ENCODE peak calls at places on chromosomes 11 and 22, in eight cellular contexts. One of them, this sample, is unnamed.
A peak's percentile ranks its signal among the peaks of the same experiment; 100 is the strongest.

GRCh38 chr11:64684357-64684756 is 38.6 kb downstream of the NRXN2 start:
- DNase-seq in neuronal stem cell: no peak
- DNase-seq in amniotic stem cell: no peak
- DNase-seq in GM10248: no peak
- DNase-seq in midbrain: no peak
- DNase-seq in activated CD4-positive, alpha-beta T cell treated with anti-CD3 and anti-CD28 coated beads, Interleukin-2, amount 50 U/mL, for 1 hour: no peak
- DNase-seq in EL: no peak
- DNase-seq in SK-N-DZ: no peak
- DNase-seq in this sample: no peak

GRCh38 chr11:105790021-105790420 is 180.1 kb downstream of the GRIA4 start:
- DNase-seq in neuronal stem cell: no peak
- DNase-seq in amniotic stem cell: no peak
- DNase-seq in GM10248: no peak
- DNase-seq in midbrain: no peak
- DNase-seq in activated CD4-positive, alpha-beta T cell treated with anti-CD3 and anti-CD28 coated beads, Interleukin-2, amount 50 U/mL, for 1 hour: no peak
- DNase-seq in EL: no peak
- DNase-seq in SK-N-DZ: no peak
- DNase-seq in this sample: no peak

GRCh38 chr11:17686185-17686980 is 33.0 kb upstream of the MYOD1 start:
- DNase-seq in neuronal stem cell: peak; percentile 9
- DNase-seq in amniotic stem cell: no peak
- DNase-seq in GM10248: no peak
- DNase-seq in midbrain: no peak
- DNase-seq in activated CD4-positive, alpha-beta T cell treated with anti-CD3 and anti-CD28 coated beads, Interleukin-2, amount 50 U/mL, for 1 hour: no peak
- DNase-seq in EL: peak; percentile 48
- DNase-seq in SK-N-DZ: peak; percentile 84
- DNase-seq in this sample: no peak

GRCh38 chr11:134486106-134486505 is 74.1 kb upstream of the B3GAT1 start:
- DNase-seq in neuronal stem cell: no peak
- DNase-seq in amniotic stem cell: no peak
- DNase-seq in GM10248: no peak
- DNase-seq in midbrain: no peak
- DNase-seq in activated CD4-positive, alpha-beta T cell treated with anti-CD3 and anti-CD28 coated beads, Interleukin-2, amount 50 U/mL, for 1 hour: no peak
- DNase-seq in EL: no peak
- DNase-seq in SK-N-DZ: no peak
- DNase-seq in this sample: no peak

GRCh38 chr11:67308031-67308866 is 4.9 kb downstream of the SSH3 start:
- DNase-seq in neuronal stem cell: no peak
- DNase-seq in amniotic stem cell: no peak
- DNase-seq in GM10248: peak; percentile 12
- DNase-seq in midbrain: no peak
- DNase-seq in activated CD4-positive, alpha-beta T cell treated with anti-CD3 and anti-CD28 coated beads, Interleukin-2, amount 50 U/mL, for 1 hour: no peak
- DNase-seq in EL: no peak
- DNase-seq in SK-N-DZ: no peak
- DNase-seq in this sample: no peak

GRCh38 chr11:96817488-96817887 is 427.7 kb downstream of the JRKL start:
- DNase-seq in neuronal stem cell: no peak
- DNase-seq in amniotic stem cell: no peak
- DNase-seq in GM10248: no peak
- DNase-seq in midbrain: no peak
- DNase-seq in activated CD4-positive, alpha-beta T cell treated with anti-CD3 and anti-CD28 coated beads, Interleukin-2, amount 50 U/mL, for 1 hour: no peak
- DNase-seq in EL: peak; percentile 0
- DNase-seq in SK-N-DZ: peak; percentile 1
- DNase-seq in this sample: no peak

GRCh38 chr11:34576331-34576730 is 44.6 kb upstream of the EHF start:
- DNase-seq in neuronal stem cell: no peak
- DNase-seq in amniotic stem cell: no peak
- DNase-seq in GM10248: no peak
- DNase-seq in midbrain: no peak
- DNase-seq in activated CD4-positive, alpha-beta T cell treated with anti-CD3 and anti-CD28 coated beads, Interleukin-2, amount 50 U/mL, for 1 hour: no peak
- DNase-seq in EL: no peak
- DNase-seq in SK-N-DZ: no peak
- DNase-seq in this sample: no peak

GRCh38 chr11:32809313-32809712 is 14.9 kb upstream of the CCDC73 start:
- DNase-seq in neuronal stem cell: peak; percentile 59
- DNase-seq in amniotic stem cell: peak; percentile 43
- DNase-seq in GM10248: peak; percentile 74
- DNase-seq in midbrain: peak; percentile 74
- DNase-seq in activated CD4-positive, alpha-beta T cell treated with anti-CD3 and anti-CD28 coated beads, Interleukin-2, amount 50 U/mL, for 1 hour: peak; percentile 9
- DNase-seq in EL: peak; percentile 72
- DNase-seq in SK-N-DZ: peak; percentile 67
- DNase-seq in this sample: peak; percentile 60

GRCh38 chr11:122115520-122116343 is at the start of gene BLID:
- DNase-seq in neuronal stem cell: no peak
- DNase-seq in amniotic stem cell: peak; percentile 42
- DNase-seq in GM10248: no peak
- DNase-seq in midbrain: peak; percentile 75
- DNase-seq in activated CD4-positive, alpha-beta T cell treated with anti-CD3 and anti-CD28 coated beads, Interleukin-2, amount 50 U/mL, for 1 hour: no peak
- DNase-seq in EL: peak; percentile 31
- DNase-seq in SK-N-DZ: no peak
- DNase-seq in this sample: peak; percentile 58

GRCh38 chr11:1826552-1827094 is 8.2 kb upstream of the SYT8 start:
- DNase-seq in neuronal stem cell: no peak
- DNase-seq in amniotic stem cell: no peak
- DNase-seq in GM10248: no peak
- DNase-seq in midbrain: no peak
- DNase-seq in activated CD4-positive, alpha-beta T cell treated with anti-CD3 and anti-CD28 coated beads, Interleukin-2, amount 50 U/mL, for 1 hour: no peak
- DNase-seq in EL: peak; percentile 25
- DNase-seq in SK-N-DZ: no peak
- DNase-seq in this sample: peak; percentile 79

GRCh38 chr22:30079952-30080533 is at the start of gene HORMAD2:
- DNase-seq in neuronal stem cell: peak; percentile 69
- DNase-seq in amniotic stem cell: no peak
- DNase-seq in GM10248: peak; percentile 31
- DNase-seq in midbrain: peak; percentile 46
- DNase-seq in activated CD4-positive, alpha-beta T cell treated with anti-CD3 and anti-CD28 coated beads, Interleukin-2, amount 50 U/mL, for 1 hour: no peak
- DNase-seq in EL: no peak
- DNase-seq in SK-N-DZ: no peak
- DNase-seq in this sample: peak; percentile 11

GRCh38 chr11:122085712-122086111 is 30.3 kb downstream of the BLID start:
- DNase-seq in neuronal stem cell: no peak
- DNase-seq in amniotic stem cell: no peak
- DNase-seq in GM10248: no peak
- DNase-seq in midbrain: no peak
- DNase-seq in activated CD4-positive, alpha-beta T cell treated with anti-CD3 and anti-CD28 coated beads, Interleukin-2, amount 50 U/mL, for 1 hour: no peak
- DNase-seq in EL: no peak
- DNase-seq in SK-N-DZ: no peak
- DNase-seq in this sample: no peak

GRCh38 chr11:57638005-57638760 is 11.5 kb downstream of the YPEL4 start:
- DNase-seq in neuronal stem cell: peak; percentile 93
- DNase-seq in amniotic stem cell: peak; percentile 74
- DNase-seq in GM10248: peak; percentile 64
- DNase-seq in midbrain: peak; percentile 40
- DNase-seq in activated CD4-positive, alpha-beta T cell treated with anti-CD3 and anti-CD28 coated beads, Interleukin-2, amount 50 U/mL, for 1 hour: no peak
- DNase-seq in EL: peak; percentile 93
- DNase-seq in SK-N-DZ: peak; percentile 93
- DNase-seq in this sample: peak; percentile 83

GRCh38 chr11:70158201-70158600 is 44.9 kb upstream of the FADD start:
- DNase-seq in neuronal stem cell: no peak
- DNase-seq in amniotic stem cell: no peak
- DNase-seq in GM10248: no peak
- DNase-seq in midbrain: no peak
- DNase-seq in activated CD4-positive, alpha-beta T cell treated with anti-CD3 and anti-CD28 coated beads, Interleukin-2, amount 50 U/mL, for 1 hour: no peak
- DNase-seq in EL: no peak
- DNase-seq in SK-N-DZ: no peak
- DNase-seq in this sample: no peak

GRCh38 chr11:105838668-105839403 is 183.2 kb downstream of the MSANTD4 start:
- DNase-seq in neuronal stem cell: no peak
- DNase-seq in amniotic stem cell: no peak
- DNase-seq in GM10248: no peak
- DNase-seq in midbrain: no peak
- DNase-seq in activated CD4-positive, alpha-beta T cell treated with anti-CD3 and anti-CD28 coated beads, Interleukin-2, amount 50 U/mL, for 1 hour: no peak
- DNase-seq in EL: peak; percentile 57
- DNase-seq in SK-N-DZ: no peak
- DNase-seq in this sample: peak; percentile 2

GRCh38 chr11:95485115-95485900 is 254.3 kb upstream of the SESN3 start:
- DNase-seq in neuronal stem cell: no peak
- DNase-seq in amniotic stem cell: no peak
- DNase-seq in GM10248: no peak
- DNase-seq in midbrain: no peak
- DNase-seq in activated CD4-positive, alpha-beta T cell treated with anti-CD3 and anti-CD28 coated beads, Interleukin-2, amount 50 U/mL, for 1 hour: no peak
- DNase-seq in EL: no peak
- DNase-seq in SK-N-DZ: no peak
- DNase-seq in this sample: peak; percentile 52

GRCh38 chr11:113204280-113204679 is 110.1 kb upstream of the TTC12 start:
- DNase-seq in neuronal stem cell: no peak
- DNase-seq in amniotic stem cell: no peak
- DNase-seq in GM10248: no peak
- DNase-seq in midbrain: no peak
- DNase-seq in activated CD4-positive, alpha-beta T cell treated with anti-CD3 and anti-CD28 coated beads, Interleukin-2, amount 50 U/mL, for 1 hour: no peak
- DNase-seq in EL: no peak
- DNase-seq in SK-N-DZ: no peak
- DNase-seq in this sample: no peak

GRCh38 chr22:35930933-35931332 is 97.7 kb downstream of the RBFOX2 start:
- DNase-seq in neuronal stem cell: peak; percentile 20
- DNase-seq in amniotic stem cell: peak; percentile 42
- DNase-seq in GM10248: peak; percentile 41
- DNase-seq in midbrain: peak; percentile 73
- DNase-seq in activated CD4-positive, alpha-beta T cell treated with anti-CD3 and anti-CD28 coated beads, Interleukin-2, amount 50 U/mL, for 1 hour: no peak
- DNase-seq in EL: peak; percentile 69
- DNase-seq in SK-N-DZ: peak; percentile 61
- DNase-seq in this sample: peak; percentile 76

GRCh38 chr11:3166268-3167142 is 1.4 kb upstream of the OSBPL5 start:
- DNase-seq in neuronal stem cell: no peak
- DNase-seq in amniotic stem cell: no peak
- DNase-seq in GM10248: no peak
- DNase-seq in midbrain: no peak
- DNase-seq in activated CD4-positive, alpha-beta T cell treated with anti-CD3 and anti-CD28 coated beads, Interleukin-2, amount 50 U/mL, for 1 hour: no peak
- DNase-seq in EL: no peak
- DNase-seq in SK-N-DZ: no peak
- DNase-seq in this sample: no peak

GRCh38 chr11:30406978-30407762 is 84.3 kb downstream of the ARL14EP start:
- DNase-seq in neuronal stem cell: peak; percentile 63
- DNase-seq in amniotic stem cell: no peak
- DNase-seq in GM10248: no peak
- DNase-seq in midbrain: no peak
- DNase-seq in activated CD4-positive, alpha-beta T cell treated with anti-CD3 and anti-CD28 coated beads, Interleukin-2, amount 50 U/mL, for 1 hour: no peak
- DNase-seq in EL: no peak
- DNase-seq in SK-N-DZ: no peak
- DNase-seq in this sample: no peak

GRCh38 chr11:77073328-77074001 is 6.7 kb downstream of the CAPN5 start:
- DNase-seq in neuronal stem cell: no peak
- DNase-seq in amniotic stem cell: peak; percentile 91
- DNase-seq in GM10248: no peak
- DNase-seq in midbrain: peak; percentile 32
- DNase-seq in activated CD4-positive, alpha-beta T cell treated with anti-CD3 and anti-CD28 coated beads, Interleukin-2, amount 50 U/mL, for 1 hour: no peak
- DNase-seq in EL: peak; percentile 96
- DNase-seq in SK-N-DZ: peak; percentile 93
- DNase-seq in this sample: peak; percentile 97

GRCh38 chr11:64609436-64610047 is 18.5 kb downstream of the SLC22A12 start:
- DNase-seq in neuronal stem cell: no peak
- DNase-seq in amniotic stem cell: no peak
- DNase-seq in GM10248: no peak
- DNase-seq in midbrain: no peak
- DNase-seq in activated CD4-positive, alpha-beta T cell treated with anti-CD3 and anti-CD28 coated beads, Interleukin-2, amount 50 U/mL, for 1 hour: no peak
- DNase-seq in EL: no peak
- DNase-seq in SK-N-DZ: no peak
- DNase-seq in this sample: no peak

GRCh38 chr11:112588252-112588668 is 327.6 kb upstream of the PLET1 start:
- DNase-seq in neuronal stem cell: peak; percentile 78
- DNase-seq in amniotic stem cell: peak; percentile 78
- DNase-seq in GM10248: peak; percentile 48
- DNase-seq in midbrain: peak; percentile 86
- DNase-seq in activated CD4-positive, alpha-beta T cell treated with anti-CD3 and anti-CD28 coated beads, Interleukin-2, amount 50 U/mL, for 1 hour: peak; percentile 26
- DNase-seq in EL: peak; percentile 74
- DNase-seq in SK-N-DZ: peak; percentile 79
- DNase-seq in this sample: peak; percentile 72